ENCODE peak calls at places on chromosomes 13 and 19, in eight cellular contexts. G, V, E, J, D, Z, R and A are unnamed samples.

GRCh38 chr13:48578516-48579166 is 45.8 kb upstream of the RCBTB2 start:
- DNase-seq in Z (no peak), E (no peak), V (no peak), J (no peak), D (no peak), G (no peak), R (no peak), A (no peak)

GRCh38 chr13:94186470-94186869 is 293.0 kb downstream of the DCT start:
- DNase-seq in J (no peak), V (no peak), G (no peak), D (no peak), Z (no peak), E (no peak), R (no peak), A (no peak)

GRCh38 chr19:45156231-45156630 is 4.6 kb downstream of the NKPD1 start:
- DNase-seq in E (no peak), D (no peak), Z (no peak), G (no peak), R (no peak), J (no peak), V (no peak), A (no peak)

GRCh38 chr13:20772401-20773131 is 1.2 kb downstream of the EEF1AKMT1 start:
- DNase-seq in R (peak), D (no peak), V (no peak), G (no peak), J (no peak), E (no peak), Z (peak), A (no peak)

GRCh38 chr13:112782433-112783010 is 92.7 kb downstream of the ATP11A start:
- DNase-seq in D (no peak), G (no peak), E (no peak), Z (no peak), R (peak), J (no peak), V (no peak), A (no peak)

GRCh38 chr13:23513460-23513859 is 56.8 kb upstream of the TNFRSF19 start:
- DNase-seq in V (no peak), E (no peak), D (no peak), R (no peak), J (no peak), G (no peak), Z (peak), A (no peak)

GRCh38 chr13:52405767-52406494 is at the start of gene THSD1:
- DNase-seq in D (no peak), G (peak), R (peak), V (peak), Z (peak), E (peak), J (no peak), A (no peak)

GRCh38 chr13:104571161-104571889 is 1505.1 kb upstream of the SLC10A2 start:
- DNase-seq in Z (peak), V (peak), R (peak), D (no peak), E (peak), J (no peak), G (no peak), A (no peak)

GRCh38 chr13:110957181-110957884 is 42.5 kb upstream of the ANKRD10 start:
- DNase-seq in G (no peak), E (no peak), D (no peak), J (no peak), R (peak), V (no peak), Z (no peak), A (no peak)

GRCh38 chr19:10565028-10565566 is 713 bp downstream of the KRI1 start:
- DNase-seq in V (peak), E (peak), J (no peak), D (peak), Z (peak), R (peak), G (no peak), A (no peak)

GRCh38 chr19:46955813-46956371 is 63.7 kb upstream of the NPAS1 start:
- DNase-seq in V (no peak), G (no peak), J (no peak), Z (no peak), E (no peak), R (no peak), D (no peak), A (no peak)

GRCh38 chr13:30726192-30726591 is 9.2 kb upstream of the ALOX5AP start:
- DNase-seq in Z (no peak), R (no peak), J (no peak), E (no peak), G (no peak), V (no peak), D (no peak), A (no peak)

GRCh38 chr13:80828759-80829158 is 487.8 kb upstream of the SPRY2 start:
- DNase-seq in V (no peak), R (no peak), G (no peak), J (no peak), E (no peak), Z (no peak), D (no peak), A (no peak)

GRCh38 chr13:69755101-69755500 is 352.5 kb upstream of the ATXN8OS start:
- DNase-seq in D (no peak), V (no peak), G (no peak), R (no peak), J (no peak), E (no peak), Z (no peak), A (no peak)

GRCh38 chr13:90834700-90835099 is 512.8 kb upstream of the MIR17HG start:
- DNase-seq in V (no peak), G (no peak), D (no peak), E (no peak), R (no peak), Z (no peak), J (no peak), A (no peak)

GRCh38 chr13:29934531-29935308 is 84.3 kb upstream of the UBL3 start:
- DNase-seq in V (no peak), J (no peak), R (no peak), E (no peak), D (peak), G (no peak), Z (no peak), A (no peak)

GRCh38 chr19:33177417-33177976 is 16.6 kb upstream of the LRP3 start:
- DNase-seq in Z (no peak), V (peak), D (no peak), G (peak), J (peak), E (no peak), R (no peak), A (no peak)

GRCh38 chr13:72774019-72774418 is 7.7 kb downstream of the DIS3 start:
- DNase-seq in J (no peak), D (no peak), V (no peak), E (no peak), G (no peak), R (peak), Z (peak), A (no peak)

GRCh38 chr19:46744005-46744691 is 1.7 kb upstream of the FKRP start:
- DNase-seq in J (no peak), V (no peak), E (no peak), G (no peak), D (no peak), R (no peak), Z (no peak), A (no peak)

GRCh38 chr13:47499358-47500150 is 501.5 kb downstream of the SUCLA2 start:
- DNase-seq in R (peak), J (no peak), Z (peak), E (no peak), V (peak), G (no peak), D (no peak), A (no peak)

GRCh38 chr19:2255982-2256685 is at the start of gene JSRP1:
- DNase-seq in D (no peak), J (no peak), Z (no peak), E (no peak), R (no peak), V (no peak), G (no peak), A (no peak)

GRCh38 chr13:111897178-111897845 is 169.6 kb upstream of the SOX1 start:
- DNase-seq in G (no peak), E (no peak), R (no peak), J (no peak), Z (no peak), V (no peak), D (no peak), A (no peak)

GRCh38 chr13:31160857-31161582 is 684 bp downstream of the HSPH1 start:
- DNase-seq in G (peak), D (peak), J (peak), R (peak), Z (peak), E (peak), V (peak), A (no peak)

GRCh38 chr19:4059493-4059880 is 7.2 kb downstream of the ZBTB7A start:
- DNase-seq in G (no peak), Z (no peak), D (no peak), V (no peak), J (no peak), R (no peak), E (no peak), A (no peak)

GRCh38 chr19:6772028-6772865 is at the start of gene VAV1:
- DNase-seq in G (peak), D (peak), V (no peak), J (peak), R (no peak), Z (no peak), E (no peak), A (no peak)

GRCh38 chr13:110442946-110443632 is 118.4 kb downstream of the RAB20 start:
- DNase-seq in R (peak), D (no peak), Z (peak), E (no peak), V (peak), J (no peak), G (no peak), A (no peak)

GRCh38 chr13:28338742-28339141 is 156.2 kb downstream of the FLT1 start:
- DNase-seq in Z (no peak), E (no peak), D (no peak), G (no peak), R (no peak), J (no peak), V (no peak), A (no peak)

GRCh38 chr19:19386373-19386869 is 19.1 kb upstream of the GATAD2A start:
- DNase-seq in V (no peak), R (no peak), D (no peak), J (no peak), Z (no peak), E (no peak), G (no peak), A (no peak)

GRCh38 chr19:46950526-46951235 is 69.0 kb upstream of the NPAS1 start:
- DNase-seq in E (no peak), D (no peak), R (no peak), G (no peak), Z (no peak), V (no peak), J (no peak), A (no peak)

GRCh38 chr13:27036236-27036981 is 135.2 kb downstream of the USP12 start:
- DNase-seq in D (no peak), G (no peak), R (peak), Z (peak), V (peak), J (no peak), E (no peak), A (no peak)

GRCh38 chr19:29836409-29836825 is 24.6 kb downstream of the CCNE1 start:
- DNase-seq in E (no peak), Z (no peak), V (no peak), J (no peak), R (no peak), D (peak), G (no peak), A (no peak)

GRCh38 chr13:99661791-99662190 is 160.5 kb downstream of the TM9SF2 start:
- DNase-seq in V (no peak), Z (no peak), R (no peak), G (no peak), J (no peak), E (peak), D (no peak), A (no peak)

GRCh38 chr13:98804336-98804855 is 51.9 kb upstream of the SLC15A1 start:
- DNase-seq in G (no peak), R (no peak), E (no peak), J (no peak), D (no peak), V (no peak), Z (no peak), A (no peak)

GRCh38 chr13:40228486-40228885 is 438.0 kb downstream of the FOXO1 start:
- DNase-seq in G (no peak), Z (no peak), V (no peak), R (no peak), E (no peak), D (no peak), J (no peak), A (no peak)

GRCh38 chr13:35594096-35594495 is 117.6 kb upstream of the MAB21L1 start:
- DNase-seq in D (no peak), R (no peak), E (no peak), J (no peak), G (no peak), V (no peak), Z (no peak), A (no peak)

GRCh38 chr13:43132228-43132627 is 108.8 kb downstream of the DNAJC15 start:
- DNase-seq in E (peak), R (peak), Z (peak), J (no peak), G (no peak), D (no peak), V (peak), A (no peak)

GRCh38 chr19:2449019-2449418 is 7.7 kb downstream of the LMNB2 start:
- DNase-seq in Z (no peak), R (no peak), J (no peak), V (no peak), E (no peak), G (no peak), D (no peak), A (no peak)

GRCh38 chr19:50952890-50953289 is at the start of gene KLK5:
- DNase-seq in G (no peak), E (no peak), V (no peak), R (no peak), Z (no peak), D (no peak), J (no peak), A (no peak)

GRCh38 chr19:23378948-23379347 is 16.3 kb downstream of the ZNF91 start:
- DNase-seq in J (no peak), V (no peak), G (no peak), E (no peak), D (no peak), R (peak), Z (no peak), A (no peak)